ENCODE peak calls at places on chromosomes 3 and 15, in five cellular contexts. One of them, this sample, is unnamed.

GRCh38 chr3:52141751-52142150 is 12.5 kb downstream of the POC1A start:
- DNase-seq in HepG2: no peak
- DNase-seq in ovary: no peak
- DNase-seq in heart right ventricle: no peak
- DNase-seq in hepatocyte: no peak
- DNase-seq in this sample: no peak

GRCh38 chr15:42009474-42009873 is 11.4 kb downstream of the PLA2G4E start:
- DNase-seq in HepG2: no peak
- DNase-seq in ovary: no peak
- DNase-seq in hepatocyte: no peak
- DNase-seq in heart right ventricle: no peak
- DNase-seq in this sample: no peak

GRCh38 chr3:13703071-13703470 is 154.1 kb downstream of the FBLN2 start:
- DNase-seq in heart right ventricle: no peak
- DNase-seq in hepatocyte: no peak
- DNase-seq in HepG2: no peak
- DNase-seq in ovary: no peak
- DNase-seq in this sample: peak

GRCh38 chr3:27935492-27935891 is 213.4 kb upstream of the EOMES start:
- DNase-seq in hepatocyte: no peak
- DNase-seq in ovary: no peak
- DNase-seq in heart right ventricle: no peak
- DNase-seq in HepG2: no peak
- DNase-seq in this sample: no peak

GRCh38 chr3:183911763-183912506 is 27.3 kb upstream of the PARL start:
- DNase-seq in hepatocyte: no peak
- DNase-seq in ovary: no peak
- DNase-seq in HepG2: peak
- DNase-seq in heart right ventricle: no peak
- DNase-seq in this sample: no peak

GRCh38 chr3:138919304-138919703 is 27.6 kb downstream of the FOXL2 start:
- DNase-seq in ovary: no peak
- DNase-seq in HepG2: peak
- DNase-seq in heart right ventricle: no peak
- DNase-seq in hepatocyte: no peak
- DNase-seq in this sample: no peak

GRCh38 chr3:192063570-192063969 is 602.6 kb downstream of the PYDC2 start:
- DNase-seq in heart right ventricle: peak
- DNase-seq in hepatocyte: peak
- DNase-seq in ovary: no peak
- DNase-seq in HepG2: no peak
- DNase-seq in this sample: no peak

GRCh38 chr15:100834731-100835130 is 44.9 kb upstream of the ALDH1A3 start:
- DNase-seq in HepG2: no peak
- DNase-seq in hepatocyte: no peak
- DNase-seq in ovary: no peak
- DNase-seq in heart right ventricle: no peak
- DNase-seq in this sample: no peak

GRCh38 chr3:122992628-122993570 is 34.7 kb downstream of the SEMA5B start:
- DNase-seq in hepatocyte: no peak
- DNase-seq in heart right ventricle: no peak
- DNase-seq in ovary: no peak
- DNase-seq in HepG2: no peak
- DNase-seq in this sample: no peak

GRCh38 chr3:152638217-152638616 is 196.7 kb upstream of the P2RY1 start:
- DNase-seq in hepatocyte: no peak
- DNase-seq in HepG2: no peak
- DNase-seq in ovary: no peak
- DNase-seq in heart right ventricle: no peak
- DNase-seq in this sample: no peak

GRCh38 chr3:186722457-186722856 is 5.3 kb downstream of the KNG1 start:
- DNase-seq in hepatocyte: no peak
- DNase-seq in heart right ventricle: no peak
- DNase-seq in HepG2: peak
- DNase-seq in ovary: no peak
- DNase-seq in this sample: peak

GRCh38 chr3:908839-909238 is 184.0 kb upstream of the CNTN6 start:
- DNase-seq in hepatocyte: peak
- DNase-seq in ovary: no peak
- DNase-seq in heart right ventricle: no peak
- DNase-seq in HepG2: no peak
- DNase-seq in this sample: no peak

GRCh38 chr3:169535584-169535983 is 127.9 kb downstream of the MECOM start:
- DNase-seq in ovary: no peak
- DNase-seq in HepG2: no peak
- DNase-seq in heart right ventricle: no peak
- DNase-seq in hepatocyte: no peak
- DNase-seq in this sample: no peak

GRCh38 chr3:46852329-46852720 is 10.9 kb downstream of the MYL3 start:
- DNase-seq in heart right ventricle: no peak
- DNase-seq in hepatocyte: no peak
- DNase-seq in HepG2: no peak
- DNase-seq in ovary: no peak
- DNase-seq in this sample: no peak

GRCh38 chr3:46926039-46926438 is 48.5 kb downstream of the PTH1R start:
- DNase-seq in hepatocyte: peak
- DNase-seq in heart right ventricle: no peak
- DNase-seq in HepG2: no peak
- DNase-seq in ovary: no peak
- DNase-seq in this sample: no peak

GRCh38 chr15:26628879-26629529 is 143.9 kb downstream of the GABRB3 start:
- DNase-seq in heart right ventricle: peak
- DNase-seq in hepatocyte: peak
- DNase-seq in HepG2: no peak
- DNase-seq in ovary: peak
- DNase-seq in this sample: no peak

GRCh38 chr15:87609474-87609873 is 647.1 kb downstream of the NTRK3 start:
- DNase-seq in HepG2: no peak
- DNase-seq in ovary: no peak
- DNase-seq in hepatocyte: peak
- DNase-seq in heart right ventricle: no peak
- DNase-seq in this sample: peak

GRCh38 chr15:62291262-62291661 is 126.2 kb upstream of the C2CD4B start:
- DNase-seq in HepG2: no peak
- DNase-seq in ovary: no peak
- DNase-seq in hepatocyte: no peak
- DNase-seq in heart right ventricle: no peak
- DNase-seq in this sample: no peak

DNA sequence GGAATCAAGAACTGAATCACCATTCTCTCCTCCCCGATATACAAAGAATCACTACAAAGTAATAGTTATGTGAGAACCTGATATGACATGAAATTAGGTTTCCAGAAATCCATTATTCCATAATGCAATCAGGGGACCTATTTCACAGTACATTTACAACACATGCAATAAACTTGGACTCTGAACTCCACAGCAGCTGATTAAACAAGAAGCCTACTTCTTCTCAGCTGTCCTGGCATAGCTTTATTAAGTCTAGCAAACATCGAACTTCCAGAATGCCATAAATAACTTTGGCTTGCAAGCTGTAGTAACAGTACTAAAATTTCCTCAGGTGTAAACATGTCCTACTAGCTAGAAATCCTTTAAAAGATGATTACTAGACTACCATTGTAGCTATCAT is 17.8 kb downstream of the PDCD10 start:
- DNase-seq in ovary: no peak
- DNase-seq in heart right ventricle: no peak
- DNase-seq in HepG2: peak
- DNase-seq in hepatocyte: peak
- DNase-seq in this sample: peak
- H3K4me3 ChIP-seq in ovary: no peak
- H3K4me3 ChIP-seq in heart right ventricle: no peak
- H3K4me3 ChIP-seq in HepG2: no peak
- H3K4me3 ChIP-seq in hepatocyte: no peak
- H3K4me3 ChIP-seq in this sample: no peak

DNA sequence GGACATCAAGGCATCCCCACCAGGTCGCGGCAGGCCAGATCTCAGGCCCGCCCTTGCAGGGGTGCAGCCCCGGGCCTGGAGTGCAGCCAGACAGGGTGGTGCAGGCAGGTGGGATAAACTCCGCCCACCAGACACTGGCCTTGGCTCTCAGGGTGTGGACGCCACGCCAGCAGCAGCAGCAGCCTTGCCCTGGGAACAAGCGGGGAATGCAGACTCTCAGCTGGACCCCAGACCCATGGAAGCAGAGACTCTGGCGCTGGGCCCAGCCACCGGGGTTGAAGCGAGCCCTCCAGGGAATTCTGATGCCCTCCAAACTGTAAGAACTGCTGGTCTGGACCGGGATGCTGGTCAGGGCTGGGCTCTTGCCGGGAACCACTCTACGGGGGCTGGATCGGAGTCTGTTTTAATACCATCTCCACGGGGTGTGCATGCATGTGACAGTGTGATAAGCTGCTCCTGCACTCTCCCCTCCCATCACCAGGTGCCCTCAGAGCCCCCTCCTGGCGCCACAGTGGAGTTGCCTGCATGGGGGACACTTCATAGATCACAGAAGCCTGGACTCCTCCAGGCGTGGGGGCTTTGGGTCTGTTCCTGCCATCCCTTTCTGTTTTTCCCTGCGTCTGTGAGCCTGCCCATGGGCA is 142.7 kb downstream of the NSMCE3 start:
- DNase-seq in heart right ventricle: no peak
- DNase-seq in ovary: peak
- DNase-seq in HepG2: no peak
- DNase-seq in hepatocyte: no peak
- DNase-seq in this sample: no peak
- TF ChIP-seq CTCF in heart right ventricle: no peak
- TF ChIP-seq CTCF in ovary: no peak
- TF ChIP-seq CTCF in HepG2: no peak
- TF ChIP-seq CTCF in hepatocyte: no peak
- TF ChIP-seq CTCF in this sample: peak

GRCh38 chr3:15726881-15727280 is 70.9 kb downstream of the ANKRD28 start:
- DNase-seq in hepatocyte: no peak
- DNase-seq in HepG2: no peak
- DNase-seq in heart right ventricle: no peak
- DNase-seq in ovary: no peak
- DNase-seq in this sample: no peak

GRCh38 chr3:15731024-15731423 is 66.8 kb downstream of the ANKRD28 start:
- DNase-seq in HepG2: no peak
- DNase-seq in heart right ventricle: no peak
- DNase-seq in ovary: no peak
- DNase-seq in hepatocyte: no peak
- DNase-seq in this sample: no peak

GRCh38 chr3:15724446-15724845 is 73.3 kb downstream of the ANKRD28 start:
- DNase-seq in hepatocyte: no peak
- DNase-seq in HepG2: no peak
- DNase-seq in ovary: no peak
- DNase-seq in heart right ventricle: no peak
- DNase-seq in this sample: no peak

GRCh38 chr3:15726043-15726442 is 71.7 kb downstream of the ANKRD28 start:
- DNase-seq in hepatocyte: no peak
- DNase-seq in HepG2: no peak
- DNase-seq in ovary: no peak
- DNase-seq in heart right ventricle: no peak
- DNase-seq in this sample: no peak

DNA sequence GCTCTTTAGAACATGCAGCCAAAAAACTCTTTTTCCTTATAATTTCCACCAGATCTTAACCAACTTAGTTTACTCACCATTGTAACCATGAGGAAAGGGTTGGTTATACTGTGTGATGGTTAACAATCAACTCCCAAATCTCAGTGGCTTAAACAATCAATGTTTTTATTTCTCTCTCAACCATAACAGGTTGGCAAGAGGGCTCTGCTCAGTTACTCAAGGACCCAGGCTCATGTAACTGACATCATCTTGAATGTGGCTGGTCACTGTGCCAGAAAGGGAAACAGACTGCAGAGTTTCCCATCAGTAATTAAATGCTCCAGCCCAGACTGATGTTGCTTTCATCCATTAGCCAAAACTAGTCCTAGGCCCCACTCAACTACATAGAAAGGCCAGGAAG is 69.0 kb downstream of the ANKRD28 start:
- DNase-seq in heart right ventricle: no peak
- DNase-seq in hepatocyte: no peak
- DNase-seq in HepG2: no peak
- DNase-seq in ovary: no peak
- DNase-seq in this sample: no peak
- H3K4me3 ChIP-seq in heart right ventricle: no peak
- H3K4me3 ChIP-seq in hepatocyte: no peak
- H3K4me3 ChIP-seq in HepG2: no peak
- H3K4me3 ChIP-seq in ovary: no peak
- H3K4me3 ChIP-seq in this sample: no peak

GRCh38 chr3:85594648-85595047 is 635.9 kb downstream of the CADM2 start:
- DNase-seq in ovary: no peak
- DNase-seq in hepatocyte: no peak
- DNase-seq in heart right ventricle: no peak
- DNase-seq in HepG2: no peak
- DNase-seq in this sample: no peak
- TF ChIP-seq CTCF in ovary: no peak
- TF ChIP-seq CTCF in hepatocyte: no peak
- TF ChIP-seq CTCF in heart right ventricle: no peak
- TF ChIP-seq CTCF in HepG2: no peak
- TF ChIP-seq CTCF in this sample: no peak

GRCh38 chr3:127674099-127674792 is 1.5 kb downstream of the ABTB1 start:
- DNase-seq in ovary: peak
- DNase-seq in HepG2: no peak
- DNase-seq in heart right ventricle: no peak
- DNase-seq in hepatocyte: no peak
- DNase-seq in this sample: peak
- H3K4me3 ChIP-seq in ovary: peak
- H3K4me3 ChIP-seq in HepG2: no peak
- H3K4me3 ChIP-seq in heart right ventricle: peak
- H3K4me3 ChIP-seq in hepatocyte: no peak
- H3K4me3 ChIP-seq in this sample: no peak

GRCh38 chr3:155431856-155432570 is 138.5 kb upstream of the STRIT1 start:
- DNase-seq in HepG2: no peak
- DNase-seq in hepatocyte: no peak
- DNase-seq in ovary: no peak
- DNase-seq in heart right ventricle: no peak
- DNase-seq in this sample: no peak
- TF ChIP-seq CTCF in HepG2: no peak
- TF ChIP-seq CTCF in hepatocyte: no peak
- TF ChIP-seq CTCF in ovary: no peak
- TF ChIP-seq CTCF in heart right ventricle: no peak
- TF ChIP-seq CTCF in this sample: no peak

DNA sequence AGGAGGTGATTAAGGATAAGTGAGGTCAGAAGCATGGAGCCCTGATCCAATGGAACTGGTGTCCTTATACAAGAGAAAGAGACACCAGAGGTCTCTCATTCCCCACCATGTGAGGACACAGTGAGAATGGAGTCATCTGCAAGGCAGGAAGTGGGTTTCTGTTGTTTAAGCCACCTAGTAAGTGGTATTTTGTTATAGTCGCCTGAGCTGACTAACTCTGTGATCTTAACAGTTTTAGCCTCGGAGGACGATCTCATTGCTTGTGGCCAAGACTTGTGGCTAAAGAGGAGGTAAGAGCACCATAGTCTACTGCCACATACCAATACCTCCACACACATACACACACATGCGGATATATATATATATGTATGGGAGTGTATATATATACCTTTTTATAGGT is 73.8 kb downstream of the MCTP2 start:
- DNase-seq in hepatocyte: no peak
- DNase-seq in ovary: no peak
- DNase-seq in heart right ventricle: no peak
- DNase-seq in HepG2: no peak
- DNase-seq in this sample: no peak
- H3K4me3 ChIP-seq in hepatocyte: no peak
- H3K4me3 ChIP-seq in ovary: no peak
- H3K4me3 ChIP-seq in heart right ventricle: no peak
- H3K4me3 ChIP-seq in HepG2: no peak
- H3K4me3 ChIP-seq in this sample: no peak